ENCODE peak calls at places on chromosomes 11 and 22, in four cellular contexts. B is neural progenitor cell; T is CD4-positive, alpha-beta T cell; I is GM20000. A is an unnamed sample.
A peak's percentile ranks its signal among the peaks of the same experiment; 100 is the strongest.

GRCh38 chr11:46367244-46367915 is 14.1 kb upstream of the MDK start:
- DNase-seq in I (peak; percentile 84), B (peak; percentile 84), T (peak; percentile 72), A (no peak)

GRCh38 chr22:29203883-29204282 is 1.8 kb upstream of the EMID1 start:
- DNase-seq in T (no peak), B (peak; percentile 45), I (no peak), A (no peak)

GRCh38 chr22:24503851-24504170 is 8.7 kb downstream of the UPB1 start:
- DNase-seq in B (no peak), T (no peak), I (no peak), A (no peak)

GRCh38 chr11:75792997-75793800 is 21.8 kb upstream of the UVRAG start:
- DNase-seq in B (no peak), I (no peak), T (no peak), A (no peak)

GRCh38 chr22:45776313-45776585 is 104.6 kb downstream of the ATXN10 start:
- DNase-seq in T (no peak), B (no peak), I (no peak), A (no peak)

GRCh38 chr11:3627291-3627690 is 14.5 kb downstream of the ART5 start:
- DNase-seq in I (no peak), B (no peak), T (no peak), A (no peak)

GRCh38 chr11:120130991-120131760 is 6.7 kb downstream of the TRIM29 start:
- DNase-seq in T (no peak), I (no peak), B (no peak), A (peak; percentile 84)

GRCh38 chr11:77127969-77128691 is at the start of gene MYO7A:
- DNase-seq in B (peak; percentile 77), T (no peak), I (no peak), A (no peak)

GRCh38 chr22:39956932-39957664 is 3.1 kb upstream of the TMA7B start:
- DNase-seq in T (no peak), I (peak; percentile 47), B (no peak), A (no peak)

GRCh38 chr11:57597461-57597892 is at the start of gene SERPING1:
- DNase-seq in I (no peak), T (no peak), B (no peak), A (peak; percentile 96)

GRCh38 chr22:44351685-44352377 is 39.1 kb upstream of the SHISAL1 start:
- DNase-seq in B (peak; percentile 48), I (no peak), T (no peak), A (no peak)

GRCh38 chr11:46248270-46249102 is 29.0 kb upstream of the CREB3L1 start:
- DNase-seq in B (no peak), T (no peak), I (no peak), A (peak; percentile 61)

GRCh38 chr22:48473202-48473601 is 1354.5 kb downstream of the BRD1 start:
- DNase-seq in I (no peak), T (no peak), B (no peak), A (no peak)

GRCh38 chr22:38246692-38247091 is 26.1 kb downstream of the TMEM184B start:
- DNase-seq in B (no peak), T (no peak), I (no peak), A (no peak)

GRCh38 chr11:102005306-102005705 is 41.9 kb upstream of the CFAP300 start:
- DNase-seq in T (no peak), I (no peak), B (no peak), A (no peak)

GRCh38 chr22:33519140-33519973 is 400.9 kb downstream of the LARGE1 start:
- DNase-seq in B (peak; percentile 78), T (no peak), I (peak; percentile 66), A (no peak)

GRCh38 chr11:72497731-72498130 is 63.4 kb upstream of the CLPB start:
- DNase-seq in B (no peak), T (no peak), I (no peak), A (no peak)

GRCh38 chr11:19868281-19868821 is 155.7 kb downstream of the NAV2 start:
- DNase-seq in I (no peak), B (no peak), T (no peak), A (no peak)

GRCh38 chr22:37848587-37849088 is 581 bp upstream of the EIF3L start:
- DNase-seq in B (peak; percentile 32), I (no peak), T (no peak), A (no peak)

GRCh38 chr11:64604458-64605247 is 13.6 kb downstream of the SLC22A12 start:
- DNase-seq in T (no peak), I (no peak), B (no peak), A (no peak)
- TF ChIP-seq CTCF in T (no peak), I (no peak), B (no peak), A (no peak)

GRCh38 chr11:131867457-131868257 is 497.2 kb downstream of the NTM start:
- DNase-seq in I (peak; percentile 67), B (peak; percentile 84), T (no peak), A (peak; percentile 77)

GRCh38 chr11:131865860-131866259 is 495.4 kb downstream of the NTM start:
- DNase-seq in T (no peak), I (no peak), B (no peak), A (no peak)

GRCh38 chr11:131868769-131869482 is 498.5 kb downstream of the NTM start:
- DNase-seq in B (no peak), T (no peak), I (no peak), A (peak; percentile 40)

GRCh38 chr11:131864205-131864604 is 493.8 kb downstream of the NTM start:
- DNase-seq in T (no peak), B (peak; percentile 60), I (no peak), A (no peak)

GRCh38 chr11:131866535-131867400 is 496.4 kb downstream of the NTM start:
- DNase-seq in B (peak; percentile 61), T (no peak), I (no peak), A (peak; percentile 49)
- TF ChIP-seq CTCF in B (peak; percentile 38), T (no peak), I (no peak), A (no peak)

GRCh38 chr11:94740975-94741707 is 27.0 kb upstream of the AMOTL1 start:
- DNase-seq in T (no peak), B (peak; percentile 71), I (peak; percentile 76), A (no peak)
- TF ChIP-seq CTCF in T (no peak), B (peak; percentile 58), I (no peak), A (peak; percentile 47)

GRCh38 chr22:35421121-35421520 is 21.2 kb downstream of the MCM5 start:
- DNase-seq in B (no peak), I (no peak), T (no peak), A (no peak)
- TF ChIP-seq CTCF in B (no peak), I (no peak), T (no peak), A (no peak)

GRCh38 chr11:96054870-96055705 is 131.2 kb upstream of the MTMR2 start:
- DNase-seq in T (no peak), B (peak; percentile 85), I (no peak), A (no peak)
- TF ChIP-seq CTCF in T (peak; percentile 65), B (peak; percentile 65), I (peak; percentile 50), A (no peak)

GRCh38 chr22:20174785-20175596 is 24.1 kb upstream of the CCDC188 start:
- DNase-seq in T (no peak), I (no peak), B (peak; percentile 62), A (no peak)
- TF ChIP-seq CTCF in T (no peak), I (no peak), B (peak; percentile 44), A (no peak)

A was measured in vagina.